ENCODE peak calls at places on chromosomes 16 and 17, in five cellular contexts. P is lower lobe of right lung; J is upper lobe of right lung; A is CD8-positive, alpha-beta T cell; K is sigmoid colon. T is an unnamed sample.

GRCh38 chr17:79810138-79811027 is 13.5 kb upstream of the CBX8 start:
- DNase-seq in K (peak; percentile 82), P (peak; percentile 79), J (no peak), A (peak; percentile 74), T (peak; percentile 85)

GRCh38 chr16:86110134-86110533 is 211.2 kb downstream of the IRF8 start:
- DNase-seq in J (no peak), A (no peak), K (no peak), P (no peak), T (no peak)

GRCh38 chr17:1298616-1299015 is 19.2 kb downstream of the TRARG1 start:
- DNase-seq in K (no peak), P (no peak), A (peak; percentile 64), J (peak; percentile 70), T (peak; percentile 40)

GRCh38 chr17:81176656-81177055 is 10.6 kb upstream of the AATK start:
- DNase-seq in J (no peak), P (no peak), A (no peak), K (no peak), T (no peak)

GRCh38 chr16:736936-737481 is 3.8 kb downstream of the CIAO3 start:
- DNase-seq in A (no peak), P (no peak), J (no peak), K (no peak), T (no peak)

GRCh38 chr17:78279360-78279990 is 48.0 kb downstream of the TMEM235 start:
- DNase-seq in P (no peak), K (no peak), J (no peak), A (no peak), T (no peak)

GRCh38 chr17:45092932-45093430 is 31.9 kb downstream of the NMT1 start:
- DNase-seq in A (no peak), P (peak; percentile 71), J (peak; percentile 82), K (peak; percentile 97), T (peak; percentile 98)

GRCh38 chr16:22813946-22814325 is at the start of gene HS3ST2:
- DNase-seq in J (peak; percentile 71), A (no peak), P (peak; percentile 50), K (peak; percentile 64), T (peak; percentile 1)

GRCh38 chr16:70433456-70434103 is 5.3 kb downstream of the ST3GAL2 start:
- DNase-seq in J (no peak), P (no peak), K (peak; percentile 84), A (no peak), T (no peak)

GRCh38 chr17:80036715-80037477 is 454 bp downstream of the CCDC40 start:
- DNase-seq in P (peak; percentile 64), A (no peak), K (no peak), J (peak; percentile 71), T (no peak)

GRCh38 chr16:88768041-88768876 is 16.8 kb downstream of the PIEZO1 start:
- DNase-seq in P (peak; percentile 87), A (no peak), J (peak; percentile 93), K (peak; percentile 96), T (peak; percentile 90)

GRCh38 chr17:80455328-80455710 is 21.1 kb downstream of the NPTX1 start:
- DNase-seq in A (no peak), P (no peak), J (no peak), K (no peak), T (peak; percentile 71)

GRCh38 chr16:11848842-11849241 is 2.5 kb downstream of the RSL1D1 start:
- DNase-seq in K (no peak), P (no peak), A (no peak), J (no peak), T (peak; percentile 25)

GRCh38 chr17:60094754-60095153 is 16.0 kb upstream of the HEATR6 start:
- DNase-seq in A (no peak), K (no peak), P (no peak), J (no peak), T (no peak)

GRCh38 chr16:47392114-47392513 is 68.7 kb downstream of the ITFG1 start:
- DNase-seq in A (no peak), K (no peak), J (no peak), P (no peak), T (peak; percentile 26)

GRCh38 chr16:66507731-66508239 is 42.1 kb downstream of the TK2 start:
- DNase-seq in K (peak; percentile 45), P (no peak), J (no peak), A (no peak), T (no peak)

GRCh38 chr16:85832578-85833539 is 33.4 kb downstream of the COX4I1 start:
- DNase-seq in K (no peak), J (no peak), A (no peak), P (no peak), T (no peak)

GRCh38 chr16:68072038-68072695 is 13.0 kb upstream of the NFATC3 start:
- DNase-seq in A (no peak), P (no peak), K (peak; percentile 81), J (no peak), T (no peak)

GRCh38 chr17:15023589-15023988 is 241.5 kb downstream of the PMP22 start:
- DNase-seq in A (no peak), J (no peak), K (no peak), P (no peak), T (no peak)

GRCh38 chr17:15026088-15026487 is 239.0 kb downstream of the PMP22 start:
- DNase-seq in P (no peak), J (no peak), A (no peak), K (no peak), T (no peak)

GRCh38 chr17:15031971-15032370 is 233.2 kb downstream of the PMP22 start:
- DNase-seq in J (no peak), K (no peak), P (no peak), A (no peak), T (no peak)

GRCh38 chr17:15027853-15028252 is 237.3 kb downstream of the PMP22 start:
- DNase-seq in J (no peak), P (no peak), K (no peak), A (no peak), T (no peak)

GRCh38 chr17:15029469-15029868 is 235.7 kb downstream of the PMP22 start:
- DNase-seq in A (no peak), P (no peak), J (no peak), K (no peak), T (no peak)
- TF ChIP-seq CTCF in A (no peak), P (no peak), J (no peak), K (no peak), T (no peak)

GRCh38 chr17:63557416-63557815 is 7.1 kb downstream of the DCAF7 start:
- DNase-seq in K (no peak), A (no peak), J (no peak), P (no peak), T (no peak)

GRCh38 chr17:63550816-63551639 is 751 bp downstream of the DCAF7 start:
- DNase-seq in A (peak; percentile 45), J (peak; percentile 53), P (no peak), K (no peak), T (peak; percentile 80)

GRCh38 chr17:63558441-63558840 is 8.2 kb downstream of the DCAF7 start:
- DNase-seq in P (no peak), A (no peak), J (no peak), K (no peak), T (no peak)

GRCh38 chr17:63552211-63552610 is 1.9 kb downstream of the DCAF7 start:
- DNase-seq in K (no peak), A (no peak), J (no peak), P (no peak), T (no peak)

DNA sequence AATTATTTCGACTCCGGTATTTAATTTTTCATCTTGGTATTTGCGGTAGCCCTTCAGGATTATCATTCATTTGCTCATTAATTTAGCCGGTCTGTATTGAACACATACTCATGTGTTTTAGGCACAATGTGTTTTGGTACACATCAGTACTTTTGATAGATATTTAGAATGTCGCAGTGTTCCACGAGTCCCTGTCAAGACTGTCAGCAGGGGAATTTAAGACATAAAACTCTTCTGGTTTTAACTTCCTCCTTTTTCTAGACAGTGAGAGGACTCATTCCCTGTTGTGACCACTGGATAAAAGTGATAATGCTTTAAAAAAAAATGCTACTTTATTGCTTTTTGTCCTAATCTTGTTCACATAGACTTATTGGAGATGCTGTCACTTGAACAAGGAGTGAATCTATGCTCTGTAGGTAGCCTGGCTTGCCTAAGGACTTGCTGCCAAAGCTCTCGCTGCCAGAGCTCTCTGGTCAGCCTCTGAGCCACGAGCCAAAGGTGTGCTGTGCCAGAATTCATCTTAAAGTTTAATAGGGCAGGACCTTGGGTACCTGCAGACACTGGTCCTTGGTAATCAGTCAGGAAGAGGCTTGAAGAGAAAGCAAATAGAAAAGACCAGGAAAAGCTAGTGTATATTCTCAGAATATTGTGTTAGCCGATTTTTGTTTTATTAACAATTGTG is 5.3 kb downstream of the DCAF7 start:
- DNase-seq in K (no peak), A (no peak), P (no peak), J (no peak), T (no peak)
- H3K4me1 ChIP-seq in K (peaks cover 56% of the 10 kb centered on the region), A (peaks cover 45% of the 10 kb centered on the region), P (peaks cover 57% of the 10 kb centered on the region), J (peaks cover 44% of the 10 kb centered on the region), T (peaks cover 15% of the 10 kb centered on the region)

DNA sequence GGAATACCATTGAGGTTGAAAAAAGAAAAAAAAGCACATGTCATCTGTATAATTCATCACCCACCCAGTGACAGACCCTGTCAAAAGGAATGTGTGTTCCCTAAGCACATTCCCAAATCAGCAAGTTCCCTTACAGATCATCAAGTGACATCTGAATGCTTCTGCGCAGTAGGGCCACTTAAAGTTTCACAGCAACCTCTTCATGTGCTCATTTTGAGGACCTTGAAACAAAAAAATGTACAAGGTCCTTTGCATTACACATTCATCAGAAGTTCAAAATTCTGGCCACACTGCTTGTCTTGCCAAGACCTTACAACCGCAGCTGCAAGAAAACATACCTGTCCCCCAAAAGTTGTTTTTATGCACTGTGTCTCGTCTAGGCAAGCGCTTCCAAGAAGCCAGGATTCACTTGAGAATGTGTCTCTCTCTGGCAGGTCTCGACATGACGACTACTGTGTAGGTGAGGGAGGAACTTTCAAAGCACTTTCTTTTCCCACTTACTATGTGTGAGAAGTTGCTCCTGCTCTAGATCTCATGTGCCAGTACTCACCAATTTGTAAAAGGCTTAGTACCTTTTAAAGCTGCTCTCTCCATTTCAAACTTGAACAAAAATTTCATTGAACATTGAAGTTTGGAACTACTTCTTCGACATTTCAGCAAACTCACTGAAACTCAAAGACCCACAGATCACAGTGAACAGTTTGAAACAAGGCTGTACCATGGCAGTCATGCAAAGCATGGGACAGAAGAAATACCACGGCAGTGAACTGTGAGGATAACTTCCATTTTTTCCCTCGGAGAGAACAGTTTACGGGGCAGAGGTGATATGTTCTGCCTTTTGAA is 4.3 kb upstream of the POLG2 start:
- DNase-seq in J (no peak), K (no peak), P (no peak), A (no peak), T (no peak)
- H3K27ac ChIP-seq in J (no peak overlapping the region), K (no peak overlapping the region), P (no peak overlapping the region), A (no peak overlapping the region), T (peak overlapping the region; percentile 21)

GRCh38 chr16:17275076-17275732 is 195.6 kb downstream of the XYLT1 start:
- DNase-seq in K (no peak), A (no peak), P (no peak), J (no peak), T (no peak)

GRCh38 chr16:17278988-17279387 is 191.8 kb downstream of the XYLT1 start:
- DNase-seq in K (no peak), A (no peak), J (no peak), P (no peak), T (no peak)

GRCh38 chr16:17276610-17277009 is 194.2 kb downstream of the XYLT1 start:
- DNase-seq in K (no peak), A (no peak), J (no peak), P (no peak), T (no peak)

GRCh38 chr16:17275989-17276530 is 194.7 kb downstream of the XYLT1 start:
- DNase-seq in A (no peak), K (peak; percentile 72), P (no peak), J (no peak), T (no peak)

DNA sequence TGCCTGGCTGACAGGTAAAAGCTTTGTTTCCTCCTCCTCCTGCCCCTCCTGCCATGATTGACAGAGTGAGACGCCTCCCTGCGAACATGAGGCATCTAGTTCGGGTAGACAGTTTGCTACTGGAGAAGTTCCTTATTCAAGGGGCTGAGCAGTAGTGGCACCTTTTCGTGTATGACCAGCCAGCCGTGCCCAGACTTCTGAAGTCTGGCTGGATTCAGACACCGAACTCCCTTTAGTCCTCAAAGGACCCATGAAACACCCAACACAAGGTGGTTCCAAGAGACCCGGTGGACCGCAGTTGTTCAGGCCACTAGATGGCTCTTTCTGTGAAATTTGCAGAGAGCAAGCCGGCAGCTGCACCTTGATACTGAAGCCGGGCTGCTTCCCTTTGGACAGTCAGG is 192.8 kb downstream of the XYLT1 start:
- DNase-seq in J (no peak), K (no peak), A (peak; percentile 50), P (no peak), T (peak; percentile 57)
- TF ChIP-seq CTCF in J (peak; percentile 19), K (no peak), A (no peak), P (peak; percentile 31), T (peak; percentile 44)